ENCODE peak calls at places on chromosomes 16 and 17, in nine cellular contexts. One of them, this sample, is unnamed.

GRCh38 chr16:21301168-21301894 is 23.2 kb upstream of the CRYM start:
- DNase-seq in psoas muscle: peak; percentile 67
- DNase-seq in Caco-2: peak; percentile 81
- DNase-seq in H9: peak; percentile 86
- DNase-seq in Peyer's patch: peak; percentile 90
- DNase-seq in cardiac fibroblast: peak; percentile 77
- DNase-seq in WTC11: peak; percentile 68
- DNase-seq in left ventricle myocardium inferior: peak; percentile 68
- DNase-seq in transverse colon: peak; percentile 92
- DNase-seq in this sample: peak; percentile 57

GRCh38 chr17:75771334-75772281 is 6.6 kb upstream of the GALK1 start:
- DNase-seq in psoas muscle: no peak
- DNase-seq in Caco-2: peak; percentile 21
- DNase-seq in H9: peak; percentile 32
- DNase-seq in Peyer's patch: peak; percentile 75
- DNase-seq in cardiac fibroblast: peak; percentile 46
- DNase-seq in WTC11: no peak
- DNase-seq in left ventricle myocardium inferior: no peak
- DNase-seq in transverse colon: peak; percentile 30
- DNase-seq in this sample: no peak

GRCh38 chr16:1072526-1073261 is at the start of gene SSTR5:
- DNase-seq in psoas muscle: no peak
- DNase-seq in Caco-2: no peak
- DNase-seq in H9: peak; percentile 66
- DNase-seq in Peyer's patch: no peak
- DNase-seq in cardiac fibroblast: no peak
- DNase-seq in WTC11: no peak
- DNase-seq in left ventricle myocardium inferior: no peak
- DNase-seq in transverse colon: no peak
- DNase-seq in this sample: no peak

GRCh38 chr17:45013021-45013997 is 38.1 kb downstream of the DCAKD start:
- DNase-seq in psoas muscle: no peak
- DNase-seq in Caco-2: no peak
- DNase-seq in H9: peak; percentile 63
- DNase-seq in Peyer's patch: no peak
- DNase-seq in cardiac fibroblast: no peak
- DNase-seq in WTC11: peak; percentile 27
- DNase-seq in left ventricle myocardium inferior: peak; percentile 44
- DNase-seq in transverse colon: no peak
- DNase-seq in this sample: no peak

GRCh38 chr17:27290916-27291598 is 2.9 kb upstream of the WSB1 start:
- DNase-seq in psoas muscle: no peak
- DNase-seq in Caco-2: no peak
- DNase-seq in H9: no peak
- DNase-seq in Peyer's patch: no peak
- DNase-seq in cardiac fibroblast: no peak
- DNase-seq in WTC11: no peak
- DNase-seq in left ventricle myocardium inferior: no peak
- DNase-seq in transverse colon: no peak
- DNase-seq in this sample: no peak

GRCh38 chr17:66829386-66829864 is 5.5 kb upstream of the CACNG5 start:
- DNase-seq in psoas muscle: no peak
- DNase-seq in Caco-2: peak; percentile 66
- DNase-seq in H9: peak; percentile 89
- DNase-seq in Peyer's patch: no peak
- DNase-seq in cardiac fibroblast: peak; percentile 71
- DNase-seq in WTC11: peak; percentile 74
- DNase-seq in left ventricle myocardium inferior: no peak
- DNase-seq in transverse colon: peak; percentile 13
- DNase-seq in this sample: peak; percentile 26

GRCh38 chr16:61233718-61234117 is 802.5 kb downstream of the CDH8 start:
- DNase-seq in psoas muscle: no peak
- DNase-seq in Caco-2: no peak
- DNase-seq in H9: no peak
- DNase-seq in Peyer's patch: no peak
- DNase-seq in cardiac fibroblast: peak; percentile 1
- DNase-seq in WTC11: no peak
- DNase-seq in left ventricle myocardium inferior: no peak
- DNase-seq in transverse colon: no peak
- DNase-seq in this sample: no peak

GRCh38 chr17:78384479-78385175 is 6.2 kb downstream of the PGS1 start:
- DNase-seq in psoas muscle: no peak
- DNase-seq in Caco-2: no peak
- DNase-seq in H9: no peak
- DNase-seq in Peyer's patch: no peak
- DNase-seq in cardiac fibroblast: no peak
- DNase-seq in WTC11: no peak
- DNase-seq in left ventricle myocardium inferior: no peak
- DNase-seq in transverse colon: no peak
- DNase-seq in this sample: no peak

GRCh38 chr16:4915226-4915761 is 21.7 kb downstream of the PPL start:
- DNase-seq in psoas muscle: no peak
- DNase-seq in Caco-2: no peak
- DNase-seq in H9: no peak
- DNase-seq in Peyer's patch: no peak
- DNase-seq in cardiac fibroblast: peak; percentile 85
- DNase-seq in WTC11: no peak
- DNase-seq in left ventricle myocardium inferior: no peak
- DNase-seq in transverse colon: no peak
- DNase-seq in this sample: peak; percentile 80

GRCh38 chr17:17876959-17877547 is 40.3 kb upstream of the SREBF1 start:
- DNase-seq in psoas muscle: no peak
- DNase-seq in Caco-2: no peak
- DNase-seq in H9: no peak
- DNase-seq in Peyer's patch: no peak
- DNase-seq in cardiac fibroblast: peak; percentile 36
- DNase-seq in WTC11: no peak
- DNase-seq in left ventricle myocardium inferior: peak; percentile 43
- DNase-seq in transverse colon: no peak
- DNase-seq in this sample: peak; percentile 24

GRCh38 chr17:45718791-45719190 is 65.3 kb upstream of the CRHR1 start:
- DNase-seq in psoas muscle: no peak
- DNase-seq in Caco-2: no peak
- DNase-seq in H9: no peak
- DNase-seq in Peyer's patch: no peak
- DNase-seq in cardiac fibroblast: no peak
- DNase-seq in WTC11: no peak
- DNase-seq in left ventricle myocardium inferior: no peak
- DNase-seq in transverse colon: no peak
- DNase-seq in this sample: peak; percentile 59

GRCh38 chr17:68566145-68566738 is 34.9 kb downstream of the FAM20A start:
- DNase-seq in psoas muscle: no peak
- DNase-seq in Caco-2: no peak
- DNase-seq in H9: no peak
- DNase-seq in Peyer's patch: no peak
- DNase-seq in cardiac fibroblast: peak; percentile 34
- DNase-seq in WTC11: no peak
- DNase-seq in left ventricle myocardium inferior: no peak
- DNase-seq in transverse colon: no peak
- DNase-seq in this sample: no peak

GRCh38 chr16:12339686-12340085 is 363.2 kb downstream of the SNX29 start:
- DNase-seq in psoas muscle: no peak
- DNase-seq in Caco-2: no peak
- DNase-seq in H9: no peak
- DNase-seq in Peyer's patch: no peak
- DNase-seq in cardiac fibroblast: peak; percentile 63
- DNase-seq in WTC11: no peak
- DNase-seq in left ventricle myocardium inferior: no peak
- DNase-seq in transverse colon: no peak
- DNase-seq in this sample: peak; percentile 74

GRCh38 chr17:47224971-47225370 is 15.8 kb downstream of the MYL4 start:
- DNase-seq in psoas muscle: no peak
- DNase-seq in Caco-2: no peak
- DNase-seq in H9: no peak
- DNase-seq in Peyer's patch: no peak
- DNase-seq in cardiac fibroblast: no peak
- DNase-seq in WTC11: no peak
- DNase-seq in left ventricle myocardium inferior: no peak
- DNase-seq in transverse colon: no peak
- DNase-seq in this sample: no peak

GRCh38 chr16:46857261-46857962 is 26.4 kb upstream of the C16orf87 start:
- DNase-seq in psoas muscle: peak; percentile 62
- DNase-seq in Caco-2: no peak
- DNase-seq in H9: no peak
- DNase-seq in Peyer's patch: peak; percentile 63
- DNase-seq in cardiac fibroblast: peak; percentile 74
- DNase-seq in WTC11: no peak
- DNase-seq in left ventricle myocardium inferior: no peak
- DNase-seq in transverse colon: no peak
- DNase-seq in this sample: peak; percentile 66

DNA sequence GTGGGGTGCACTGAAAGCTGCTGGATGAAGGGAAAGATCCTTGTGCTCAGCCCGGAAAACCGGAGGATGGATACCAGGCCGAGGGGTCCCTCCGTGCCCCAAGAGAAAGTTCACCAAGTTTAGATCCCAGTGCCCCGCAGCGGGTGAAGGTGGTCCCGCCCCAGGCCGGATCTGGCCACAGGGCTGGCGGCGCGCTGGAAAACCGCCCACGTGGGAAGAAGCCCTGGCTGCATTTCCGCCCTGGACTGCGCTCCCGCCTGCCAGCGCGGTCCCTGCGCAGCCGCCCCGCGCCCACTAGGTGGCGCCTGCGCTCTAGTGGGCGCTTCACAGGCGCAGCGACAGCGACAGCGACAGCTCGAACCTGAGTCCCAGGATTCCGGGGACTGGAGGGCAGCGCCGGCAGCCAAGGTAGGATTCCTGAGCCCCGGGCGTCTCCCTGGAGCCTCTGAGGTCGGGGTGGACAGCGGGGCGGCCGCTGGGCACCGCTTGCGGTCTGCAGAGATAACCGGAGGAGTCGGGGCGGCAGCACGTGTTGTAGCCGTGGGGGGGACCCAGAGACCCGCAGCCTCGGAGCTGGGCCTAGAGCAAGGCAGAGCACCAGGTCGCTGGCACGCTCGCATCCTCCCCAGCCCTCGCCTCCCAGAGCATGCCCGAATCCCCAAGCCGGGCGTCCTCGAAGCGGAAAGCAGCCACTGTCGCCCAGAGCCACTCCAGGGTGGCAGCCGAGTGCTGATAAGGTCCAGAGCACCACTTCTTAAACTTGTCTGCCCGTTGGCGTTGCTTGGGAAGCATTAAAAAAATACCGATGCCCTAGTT is at the start of gene CHD9:
- DNase-seq in psoas muscle: peak; percentile 91
- DNase-seq in Caco-2: peak; percentile 90
- DNase-seq in H9: peak; percentile 92
- DNase-seq in Peyer's patch: peak; percentile 92
- DNase-seq in cardiac fibroblast: peak; percentile 84
- DNase-seq in WTC11: peak; percentile 83
- DNase-seq in left ventricle myocardium inferior: peak; percentile 85
- DNase-seq in transverse colon: peak; percentile 87
- DNase-seq in this sample: peak; percentile 72
- TF ChIP-seq CTCF in psoas muscle: peak; percentile 100
- TF ChIP-seq CTCF in Caco-2: peak; percentile 99
- TF ChIP-seq CTCF in H9: peak; percentile 100
- TF ChIP-seq CTCF in Peyer's patch: peak; percentile 100
- TF ChIP-seq CTCF in cardiac fibroblast: peak; percentile 86
- TF ChIP-seq CTCF in WTC11: peak; percentile 95
- TF ChIP-seq CTCF in left ventricle myocardium inferior: peak; percentile 100
- TF ChIP-seq CTCF in transverse colon: peak; percentile 99
- TF ChIP-seq CTCF in this sample: peak; percentile 100

GRCh38 chr17:6279659-6280058 is 155.3 kb downstream of the AIPL1 start:
- DNase-seq in psoas muscle: no peak
- DNase-seq in Caco-2: peak; percentile 49
- DNase-seq in H9: peak; percentile 94
- DNase-seq in Peyer's patch: peak; percentile 62
- DNase-seq in cardiac fibroblast: no peak
- DNase-seq in WTC11: peak; percentile 81
- DNase-seq in left ventricle myocardium inferior: no peak
- DNase-seq in transverse colon: peak; percentile 71
- DNase-seq in this sample: no peak

GRCh38 chr17:6274310-6274709 is 160.6 kb downstream of the AIPL1 start:
- DNase-seq in psoas muscle: no peak
- DNase-seq in Caco-2: no peak
- DNase-seq in H9: no peak
- DNase-seq in Peyer's patch: no peak
- DNase-seq in cardiac fibroblast: no peak
- DNase-seq in WTC11: no peak
- DNase-seq in left ventricle myocardium inferior: no peak
- DNase-seq in transverse colon: no peak
- DNase-seq in this sample: no peak

GRCh38 chr17:6276711-6277110 is 158.2 kb downstream of the AIPL1 start:
- DNase-seq in psoas muscle: no peak
- DNase-seq in Caco-2: no peak
- DNase-seq in H9: no peak
- DNase-seq in Peyer's patch: no peak
- DNase-seq in cardiac fibroblast: no peak
- DNase-seq in WTC11: no peak
- DNase-seq in left ventricle myocardium inferior: no peak
- DNase-seq in transverse colon: no peak
- DNase-seq in this sample: no peak
- TF ChIP-seq CTCF in psoas muscle: no peak
- TF ChIP-seq CTCF in Caco-2: no peak
- TF ChIP-seq CTCF in H9: peak; percentile 61
- TF ChIP-seq CTCF in Peyer's patch: no peak
- TF ChIP-seq CTCF in cardiac fibroblast: no peak
- TF ChIP-seq CTCF in WTC11: no peak
- TF ChIP-seq CTCF in left ventricle myocardium inferior: peak; percentile 19
- TF ChIP-seq CTCF in transverse colon: no peak
- TF ChIP-seq CTCF in this sample: no peak

DNA sequence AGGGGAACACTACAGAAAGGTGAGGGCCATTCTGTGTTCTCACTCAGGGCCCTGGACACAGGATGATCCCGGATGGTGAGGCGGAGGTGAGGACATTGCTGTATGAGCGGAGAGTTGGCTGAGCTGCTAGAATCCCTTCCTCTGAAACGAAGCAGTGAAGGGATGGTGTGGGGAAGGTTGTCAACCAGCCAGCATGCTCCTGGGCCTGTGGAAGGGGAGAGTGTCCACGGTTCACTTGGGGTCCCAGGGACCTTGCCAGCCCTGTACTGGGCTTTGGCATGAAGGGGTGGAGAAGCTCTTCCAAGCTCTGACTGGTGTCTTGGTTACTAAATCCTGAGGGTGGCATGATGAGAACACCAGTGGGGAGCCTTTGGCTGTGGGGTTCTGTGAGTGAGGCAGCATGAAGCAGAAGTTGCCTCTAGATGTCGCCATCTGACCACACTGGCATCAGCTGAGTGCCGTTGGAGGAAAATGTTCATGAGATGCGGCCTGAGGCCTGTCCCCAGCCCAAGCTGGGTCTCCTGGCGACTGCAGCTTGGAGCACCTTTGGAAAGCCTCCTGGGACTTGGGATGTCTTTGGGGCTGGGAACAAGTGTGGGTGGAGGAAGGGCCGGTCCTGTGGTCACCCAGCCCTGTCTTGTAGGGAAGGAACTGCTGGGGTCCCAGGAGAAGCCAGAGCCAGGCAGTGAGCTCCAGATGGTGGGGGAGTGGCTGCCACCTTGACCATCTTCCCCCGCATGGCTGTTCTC is 14.8 kb downstream of the PDP2 start:
- DNase-seq in psoas muscle: peak; percentile 78
- DNase-seq in Caco-2: peak; percentile 81
- DNase-seq in H9: peak; percentile 69
- DNase-seq in Peyer's patch: peak; percentile 87
- DNase-seq in cardiac fibroblast: peak; percentile 82
- DNase-seq in WTC11: peak; percentile 69
- DNase-seq in left ventricle myocardium inferior: peak; percentile 63
- DNase-seq in transverse colon: peak; percentile 82
- DNase-seq in this sample: peak; percentile 71
- TF ChIP-seq CTCF in psoas muscle: peak; percentile 83
- TF ChIP-seq CTCF in Caco-2: peak; percentile 94
- TF ChIP-seq CTCF in H9: peak; percentile 89
- TF ChIP-seq CTCF in Peyer's patch: peak; percentile 89
- TF ChIP-seq CTCF in cardiac fibroblast: peak; percentile 94
- TF ChIP-seq CTCF in WTC11: peak; percentile 32
- TF ChIP-seq CTCF in left ventricle myocardium inferior: peak; percentile 89
- TF ChIP-seq CTCF in transverse colon: peak; percentile 85
- TF ChIP-seq CTCF in this sample: peak; percentile 91

GRCh38 chr16:50856991-50857390 is 115.1 kb downstream of the CYLD start:
- DNase-seq in psoas muscle: no peak
- DNase-seq in Caco-2: no peak
- DNase-seq in H9: no peak
- DNase-seq in Peyer's patch: no peak
- DNase-seq in cardiac fibroblast: no peak
- DNase-seq in WTC11: no peak
- DNase-seq in left ventricle myocardium inferior: no peak
- DNase-seq in transverse colon: no peak
- DNase-seq in this sample: no peak
- TF ChIP-seq CTCF in psoas muscle: no peak
- TF ChIP-seq CTCF in Caco-2: no peak
- TF ChIP-seq CTCF in H9: no peak
- TF ChIP-seq CTCF in Peyer's patch: no peak
- TF ChIP-seq CTCF in cardiac fibroblast: no peak
- TF ChIP-seq CTCF in WTC11: no peak
- TF ChIP-seq CTCF in left ventricle myocardium inferior: no peak
- TF ChIP-seq CTCF in transverse colon: no peak
- TF ChIP-seq CTCF in this sample: no peak

This sample was measured in HFFc6.